ENCODE peak calls at places on chromosomes 7 and 10, in five cellular contexts. E, H, G, A and C are unnamed samples.
A peak's percentile ranks its signal among the peaks of the same experiment; 100 is the strongest.

GRCh38 chr10:71597821-71598498 is 121.6 kb downstream of the C10orf105 start:
- DNase-seq in E (peak; percentile 74), H (no peak), G (peak; percentile 79), A (no peak), C (peak; percentile 73)

GRCh38 chr10:114801411-114801813 is 20.2 kb upstream of the FHIP2A start:
- DNase-seq in E (no peak), H (no peak), G (no peak), A (no peak), C (no peak)

GRCh38 chr10:48274636-48275035 is at the start of gene FRMPD2:
- DNase-seq in E (no peak), H (no peak), G (no peak), A (peak; percentile 95), C (no peak)

GRCh38 chr10:77230194-77230593 is 407.4 kb downstream of the KCNMA1 start:
- DNase-seq in E (no peak), H (peak; percentile 36), G (no peak), A (no peak), C (no peak)

GRCh38 chr10:99827906-99828305 is 45.5 kb downstream of the ABCC2 start:
- DNase-seq in E (no peak), H (no peak), G (no peak), A (no peak), C (no peak)

GRCh38 chr10:122655524-122656307 is 43.9 kb downstream of the C10orf120 start:
- DNase-seq in E (no peak), H (no peak), G (no peak), A (no peak), C (no peak)

GRCh38 chr10:16408379-16408778 is 28.4 kb upstream of the PTER start:
- DNase-seq in E (no peak), H (no peak), G (no peak), A (no peak), C (no peak)

GRCh38 chr7:111074772-111075152 is 16.2 kb upstream of the LRRN3 start:
- DNase-seq in E (no peak), H (no peak), G (no peak), A (no peak), C (no peak)

GRCh38 chr7:30729642-30730041 is 22.3 kb upstream of the INMT start:
- DNase-seq in E (no peak), H (no peak), G (no peak), A (no peak), C (no peak)

GRCh38 chr7:120988591-120989299 is at the start of gene CPED1:
- DNase-seq in E (peak; percentile 77), H (no peak), G (peak; percentile 90), A (peak; percentile 41), C (peak; percentile 72)

GRCh38 chr7:108570146-108570755 is 577 bp downstream of the DNAJB9 start:
- DNase-seq in E (peak; percentile 29), H (no peak), G (peak; percentile 61), A (peak; percentile 65), C (peak; percentile 73)

GRCh38 chr10:111151595-111151994 is 74.8 kb downstream of the ADRA2A start:
- DNase-seq in E (no peak), H (no peak), G (no peak), A (peak; percentile 41), C (no peak)

GRCh38 chr7:75993689-75994387 is 557 bp downstream of the TMEM120A start:
- DNase-seq in E (peak; percentile 81), H (no peak), G (peak; percentile 87), A (peak; percentile 71), C (peak; percentile 65)

GRCh38 chr7:7953761-7954160 is 14.8 kb upstream of the GLCCI1 start:
- DNase-seq in E (no peak), H (peak; percentile 42), G (no peak), A (no peak), C (no peak)

GRCh38 chr10:88045544-88046415 is 182.4 kb downstream of the PTEN start:
- DNase-seq in E (no peak), H (no peak), G (no peak), A (no peak), C (no peak)

GRCh38 chr10:88045116-88045515 is 181.7 kb downstream of the PTEN start:
- DNase-seq in E (no peak), H (no peak), G (no peak), A (no peak), C (no peak)

GRCh38 chr10:88041243-88042161 is 178.1 kb downstream of the PTEN start:
- DNase-seq in E (no peak), H (no peak), G (no peak), A (no peak), C (no peak)

GRCh38 chr10:88039496-88040200 is 176.2 kb downstream of the PTEN start:
- DNase-seq in E (no peak), H (no peak), G (no peak), A (no peak), C (no peak)

GRCh38 chr10:88042162-88043100 is 179.0 kb downstream of the PTEN start:
- DNase-seq in E (no peak), H (no peak), G (peak; percentile 69), A (peak; percentile 53), C (no peak)
- H3K4me3 ChIP-seq in E (peak overlapping the region; percentile 49), H (peak overlapping the region; percentile 4), G (no peak overlapping the region), A (no peak overlapping the region), C (no peak overlapping the region)

GRCh38 chr7:142690554-142691182 is 58.6 kb upstream of the PRSS1 start:
- DNase-seq in E (no peak), H (no peak), G (no peak), A (no peak), C (no peak)

GRCh38 chr7:142681693-142682092 is 67.6 kb upstream of the PRSS1 start:
- DNase-seq in E (no peak), H (no peak), G (no peak), A (no peak), C (no peak)

GRCh38 chr7:142689439-142690168 is 59.7 kb upstream of the PRSS1 start:
- DNase-seq in E (no peak), H (no peak), G (no peak), A (no peak), C (no peak)

GRCh38 chr7:142685877-142686508 is 63.3 kb upstream of the PRSS1 start:
- DNase-seq in E (no peak), H (no peak), G (no peak), A (no peak), C (no peak)
- H3K4me3 ChIP-seq in E (no peak overlapping the region), H (no peak overlapping the region), G (no peak overlapping the region), A (no peak overlapping the region), C (no peak overlapping the region)

DNA sequence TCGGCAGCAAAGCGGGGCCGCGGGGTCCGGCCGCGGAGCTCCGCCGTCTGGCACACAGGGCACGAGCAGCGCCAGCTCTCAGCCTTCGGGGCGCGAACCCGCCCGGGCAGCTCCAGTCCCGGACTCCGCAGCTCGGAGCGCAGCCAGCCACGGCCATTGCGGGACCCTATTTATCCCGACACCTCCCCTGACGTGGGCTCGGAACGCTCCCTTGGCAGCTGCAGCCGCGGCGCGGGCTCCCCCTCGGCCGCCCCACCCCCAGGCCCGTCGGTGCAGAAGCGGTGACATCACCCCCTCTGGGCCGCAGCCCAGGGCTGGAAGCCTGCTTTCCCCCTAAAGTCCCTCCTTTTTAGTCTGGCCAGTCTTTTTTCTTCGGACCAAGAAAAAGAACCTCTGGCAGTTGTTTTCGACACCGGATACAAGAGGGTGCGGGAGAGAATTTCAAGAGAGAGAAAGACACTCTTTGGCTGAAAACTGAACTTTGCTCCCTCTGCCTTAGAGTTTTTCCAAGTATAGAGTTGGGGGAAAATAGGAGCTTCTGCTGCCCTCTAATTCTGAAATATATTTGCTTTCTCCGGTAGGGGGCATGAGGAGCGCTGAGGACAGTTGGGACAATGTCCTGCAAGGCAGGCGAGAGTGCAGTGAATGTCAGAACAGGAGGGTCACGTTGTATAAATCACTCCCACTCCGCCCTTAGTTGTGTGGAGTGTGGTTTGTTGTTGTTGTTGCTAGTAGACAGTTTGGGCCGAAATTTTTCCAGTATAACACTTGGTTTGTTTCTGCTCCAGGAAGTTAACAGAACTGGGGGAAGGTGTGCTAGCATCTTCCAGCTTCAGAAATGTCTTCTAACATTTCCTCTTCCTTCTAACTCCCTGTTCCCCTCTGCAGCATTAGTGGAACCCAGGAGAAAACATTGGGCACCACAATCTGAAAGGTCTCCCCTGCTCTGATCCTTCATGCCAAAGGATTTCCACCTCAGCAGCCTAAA is at the start of gene SFRP4:
- DNase-seq in E (peak; percentile 80), H (no peak), G (peak; percentile 88), A (peak; percentile 82), C (peak; percentile 91)
- H3K4me3 ChIP-seq in E (peak within 1 kb of the TSS; percentile 64), H (peak within 1 kb of the TSS; percentile 55), G (peak within 1 kb of the TSS; percentile 35), A (no peak within 1 kb of the TSS), C (peak within 1 kb of the TSS; percentile 56)

GRCh38 chr7:44583145-44583544 is 1.1 kb upstream of the TMED4 start:
- DNase-seq in E (no peak), H (no peak), G (no peak), A (no peak), C (peak; percentile 46)
- H3K4me3 ChIP-seq in E (peak overlapping the region; percentile 96), H (peak overlapping the region; percentile 73), G (no peak overlapping the region), A (no peak overlapping the region), C (peak overlapping the region; percentile 75)

GRCh38 chr10:13701157-13701919 is 114.6 kb downstream of the PRPF18 start:
- DNase-seq in E (no peak), H (no peak), G (no peak), A (no peak), C (no peak)

GRCh38 chr10:13698217-13698616 is 111.5 kb downstream of the PRPF18 start:
- DNase-seq in E (no peak), H (no peak), G (no peak), A (no peak), C (no peak)

GRCh38 chr10:13703101-13703818 is 116.5 kb downstream of the PRPF18 start:
- DNase-seq in E (no peak), H (no peak), G (no peak), A (no peak), C (no peak)

GRCh38 chr10:13699216-13699615 is 112.5 kb downstream of the PRPF18 start:
- DNase-seq in E (no peak), H (no peak), G (no peak), A (no peak), C (no peak)

GRCh38 chr10:13700461-13701144 is 113.8 kb downstream of the PRPF18 start:
- DNase-seq in E (no peak), H (no peak), G (no peak), A (no peak), C (no peak)
- H3K4me3 ChIP-seq in E (no peak overlapping the region), H (no peak overlapping the region), G (no peak overlapping the region), A (no peak overlapping the region), C (no peak overlapping the region)